ENCODE peak calls at places on chromosomes 12 and 14, in four cellular contexts. M, J, Q and Z are unnamed samples.

GRCh38 chr12:107467716-107468115 is 217.9 kb upstream of the PWP1 start:
- DNase-seq in M (no peak), J (no peak), Q (no peak), Z (no peak)

GRCh38 chr14:37420622-37421021 is 174.4 kb downstream of the FOXA1 start:
- DNase-seq in M (no peak), J (no peak), Q (no peak), Z (no peak)

GRCh38 chr14:103067231-103067954 is 10.0 kb upstream of the CDC42BPB start:
- DNase-seq in M (no peak), J (peak), Q (no peak), Z (no peak)

GRCh38 chr12:102542816-102543448 is 62.6 kb upstream of the IGF1 start:
- DNase-seq in M (no peak), J (no peak), Q (no peak), Z (no peak)

GRCh38 chr12:122785503-122785902 is 11.1 kb downstream of the CCDC62 start:
- DNase-seq in M (no peak), J (no peak), Q (no peak), Z (no peak)

GRCh38 chr12:75556306-75556899 is 45.0 kb upstream of the KRR1 start:
- DNase-seq in M (no peak), J (no peak), Q (no peak), Z (peak)

GRCh38 chr12:106248849-106249371 is 1.1 kb upstream of the CKAP4 start:
- DNase-seq in M (peak), J (no peak), Q (peak), Z (no peak)

GRCh38 chr12:10641735-10642500 is 28.5 kb upstream of the MAGOHB start:
- DNase-seq in M (no peak), J (no peak), Q (peak), Z (peak)

GRCh38 chr14:31895206-31895605 is 181.9 kb upstream of the ARHGAP5 start:
- DNase-seq in M (no peak), J (no peak), Q (peak), Z (no peak)

GRCh38 chr12:124273630-124274029 is 21.3 kb upstream of the RFLNA start:
- DNase-seq in M (peak), J (no peak), Q (peak), Z (peak)

GRCh38 chr14:63438065-63438757 is 105.0 kb downstream of the PPP2R5E start:
- DNase-seq in M (peak), J (peak), Q (peak), Z (peak)

GRCh38 chr12:4448943-4449861 is 3.6 kb upstream of the FGF6 start:
- DNase-seq in M (peak), J (no peak), Q (no peak), Z (no peak)

GRCh38 chr14:54664961-54665360 is 98.0 kb downstream of the SAMD4A start:
- DNase-seq in M (no peak), J (no peak), Q (no peak), Z (no peak)

GRCh38 chr14:77059276-77059934 is 30.9 kb upstream of the IRF2BPL start:
- DNase-seq in M (peak), J (peak), Q (peak), Z (peak)

GRCh38 chr14:77219591-77219990 is 38.0 kb downstream of the TMEM63C start:
- DNase-seq in M (no peak), J (no peak), Q (no peak), Z (peak)

GRCh38 chr12:78290606-78291345 is 460.1 kb downstream of the NAV3 start:
- DNase-seq in M (no peak), J (no peak), Q (peak), Z (peak)

GRCh38 chr12:85448548-85449139 is 168.6 kb downstream of the ALX1 start:
- DNase-seq in M (peak), J (no peak), Q (no peak), Z (no peak)

GRCh38 chr12:89695830-89696229 is 12.8 kb downstream of the ATP2B1 start:
- DNase-seq in M (no peak), J (no peak), Q (no peak), Z (no peak)
- H3K4me3 ChIP-seq in M (no peak), J (peak), Q (no peak), Z (no peak)

GRCh38 chr12:94565683-94566082 is 84.7 kb downstream of the TMCC3 start:
- DNase-seq in M (no peak), J (no peak), Q (no peak), Z (no peak)

GRCh38 chr12:94558612-94559011 is 91.7 kb downstream of the TMCC3 start:
- DNase-seq in M (no peak), J (no peak), Q (no peak), Z (no peak)

GRCh38 chr12:94563261-94563660 is 87.1 kb downstream of the TMCC3 start:
- DNase-seq in M (no peak), J (no peak), Q (no peak), Z (peak)

GRCh38 chr12:94560416-94561221 is 89.7 kb downstream of the TMCC3 start:
- DNase-seq in M (peak), J (no peak), Q (peak), Z (peak)

DNA sequence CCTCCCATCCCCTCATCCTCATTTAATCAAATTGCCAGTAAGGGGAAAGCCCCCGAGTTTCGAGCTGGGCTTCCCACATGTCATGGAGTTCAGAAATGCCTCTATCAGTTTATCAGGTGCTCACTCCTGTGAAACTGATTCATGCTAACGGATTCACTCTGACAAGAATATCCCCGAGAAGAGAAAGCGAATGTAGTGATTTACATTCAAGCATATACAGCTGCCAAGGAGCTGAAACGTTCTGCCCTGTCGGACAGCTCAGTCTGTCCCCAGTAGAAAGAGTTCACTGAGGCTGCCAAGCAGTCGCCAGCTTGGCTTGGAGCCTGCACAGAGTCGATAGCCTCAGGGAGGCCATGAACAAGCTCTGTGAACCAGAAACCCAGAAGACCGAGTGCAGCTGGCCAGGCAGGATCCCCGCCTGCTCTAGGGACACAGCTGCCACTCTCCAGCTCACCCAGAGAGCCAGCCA is 88.4 kb downstream of the TMCC3 start:
- DNase-seq in M (no peak), J (peak), Q (no peak), Z (peak)
- H3K4me3 ChIP-seq in M (no peak), J (peak), Q (no peak), Z (no peak)

GRCh38 chr14:97412933-97413574 is 615.9 kb downstream of the VRK1 start:
- DNase-seq in M (no peak), J (no peak), Q (no peak), Z (no peak)
- H3K4me3 ChIP-seq in M (no peak), J (no peak), Q (no peak), Z (no peak)

DNA sequence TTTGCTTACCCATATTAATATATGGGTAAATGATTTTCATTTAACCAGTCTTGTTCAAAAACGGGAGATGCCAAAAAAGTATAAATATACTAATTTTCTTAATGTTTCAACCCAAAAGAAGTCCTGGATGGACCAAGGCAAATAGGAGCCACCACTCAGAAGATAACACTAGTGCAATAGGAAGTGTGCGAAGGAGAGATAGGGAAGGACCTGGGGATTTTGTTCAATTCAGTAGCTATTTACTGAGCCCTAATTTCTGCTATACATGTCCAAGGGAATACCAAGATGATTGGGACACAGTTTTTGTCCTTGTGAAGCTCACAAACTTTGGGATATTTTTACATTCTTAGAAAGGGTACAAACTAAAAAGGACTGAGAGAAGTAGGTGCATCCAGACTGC is 1.5 kb downstream of the CMAS start:
- DNase-seq in M (no peak), J (no peak), Q (no peak), Z (no peak)
- H3K4me3 ChIP-seq in M (peak), J (peak), Q (no peak), Z (peak)

GRCh38 chr14:52052289-52052943 is 16.4 kb downstream of the NID2 start:
- DNase-seq in M (no peak), J (no peak), Q (peak), Z (no peak)
- H3K4me3 ChIP-seq in M (no peak), J (no peak), Q (no peak), Z (no peak)

DNA sequence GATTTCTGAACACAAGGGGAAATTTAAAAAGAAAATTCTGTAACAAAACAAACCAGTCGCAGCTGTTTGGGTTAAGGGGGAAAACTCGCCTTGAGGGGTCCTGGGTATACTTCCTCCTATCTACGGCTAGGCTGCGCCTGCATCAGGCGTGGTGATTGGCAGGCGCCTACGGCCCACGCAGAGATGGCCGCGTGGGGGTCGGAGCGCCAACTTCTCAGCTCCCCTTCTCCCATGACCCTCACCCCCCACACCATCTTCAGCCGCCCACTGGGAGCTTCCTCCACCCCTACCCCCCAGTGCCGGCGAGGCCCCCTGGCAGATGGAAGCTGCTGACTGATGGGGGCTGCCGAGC is 12.2 kb downstream of the SIX1 start:
- DNase-seq in M (no peak), J (peak), Q (no peak), Z (no peak)
- H3K4me3 ChIP-seq in M (no peak), J (peak), Q (peak), Z (no peak)

GRCh38 chr14:100454437-100454836 is 131.3 kb downstream of the SLC25A47 start:
- DNase-seq in M (no peak), J (no peak), Q (no peak), Z (no peak)
- H3K4me3 ChIP-seq in M (no peak), J (no peak), Q (no peak), Z (no peak)